ENCODE peak calls at places on chromosomes 16 and 17, in nine cellular contexts. H is CD8-positive, alpha-beta T cell; M is prostate gland; S is psoas muscle; P is uterus; R is SJSA1; J is body of pancreas; F is adrenal gland; I is astrocyte. W is an unnamed sample.

GRCh38 chr16:51592013-51592501 is 441.0 kb upstream of the SALL1 start:
- DNase-seq in H (no peak), M (no peak), S (no peak), P (no peak), R (no peak), J (peak; percentile 9), F (no peak), I (no peak), W (no peak)

GRCh38 chr16:28478511-28479180 is 6.5 kb upstream of the NPIPB7 start:
- DNase-seq in H (no peak), M (no peak), S (no peak), P (no peak), R (no peak), J (no peak), F (no peak), I (no peak), W (no peak)

GRCh38 chr16:88533381-88533831 is 36.8 kb upstream of the ZC3H18 start:
- DNase-seq in H (no peak), M (no peak), S (peak; percentile 60), P (no peak), R (no peak), J (peak; percentile 9), F (no peak), I (peak; percentile 45), W (no peak)

GRCh38 chr17:17151541-17151940 is 54.6 kb downstream of the PLD6 start:
- DNase-seq in H (no peak), M (no peak), S (no peak), P (no peak), R (peak; percentile 73), J (no peak), F (no peak), I (peak; percentile 41), W (no peak)

GRCh38 chr16:71246309-71246708 is 15.8 kb upstream of the HYDIN start:
- DNase-seq in H (no peak), M (no peak), S (no peak), P (no peak), R (no peak), J (no peak), F (no peak), I (no peak), W (no peak)

GRCh38 chr16:21167360-21167759 is 8.9 kb downstream of the LDAF1 start:
- DNase-seq in H (no peak), M (no peak), S (no peak), P (no peak), R (peak; percentile 84), J (no peak), F (no peak), I (peak; percentile 97), W (no peak)

GRCh38 chr16:56108724-56109123 is 82.6 kb upstream of the GNAO1 start:
- DNase-seq in H (no peak), M (no peak), S (no peak), P (no peak), R (no peak), J (no peak), F (no peak), I (no peak), W (no peak)

GRCh38 chr17:57344261-57344660 is 87.9 kb downstream of the MSI2 start:
- DNase-seq in H (no peak), M (no peak), S (no peak), P (no peak), R (no peak), J (no peak), F (no peak), I (no peak), W (no peak)

GRCh38 chr17:73324711-73325526 is 13.1 kb upstream of the CDC42EP4 start:
- DNase-seq in H (no peak), M (no peak), S (no peak), P (no peak), R (no peak), J (no peak), F (no peak), I (no peak), W (no peak)

DNA sequence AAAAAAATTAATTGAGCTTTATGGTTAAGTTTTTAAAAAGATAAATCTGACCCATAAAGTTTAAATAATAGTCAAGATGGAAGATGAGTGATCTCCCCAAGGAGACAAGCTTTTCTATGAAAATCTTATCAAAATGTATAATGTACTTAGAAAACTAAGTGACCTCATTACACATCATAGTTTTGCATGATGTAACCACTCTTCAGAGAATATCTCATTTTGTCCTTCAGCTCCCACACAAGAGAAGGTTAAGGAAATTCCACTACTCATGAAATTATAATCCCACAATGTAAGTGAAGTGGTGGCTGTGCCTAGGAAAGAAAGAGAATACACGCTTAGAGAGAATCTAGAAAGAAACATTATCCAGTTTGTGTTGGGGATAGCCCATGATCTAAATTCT is 14.3 kb downstream of the STAT3 start:
- DNase-seq in H (no peak), M (no peak), S (no peak), P (no peak), R (no peak), J (no peak), F (no peak), I (no peak), W (no peak)
- H3K27ac ChIP-seq in H (no peak overlapping the region), M (no peak overlapping the region), S (no peak overlapping the region), P (no peak overlapping the region), R (no peak overlapping the region), J (peak overlapping the region; percentile 15), F (no peak overlapping the region), I (no peak overlapping the region), W (no peak overlapping the region)

GRCh38 chr16:10170016-10170415 is 12.2 kb downstream of the GRIN2A start:
- DNase-seq in H (no peak), M (no peak), S (no peak), P (no peak), R (no peak), J (no peak), F (no peak), I (peak; percentile 60), W (no peak)

GRCh38 chr16:10169031-10169430 is 13.2 kb downstream of the GRIN2A start:
- DNase-seq in H (no peak), M (no peak), S (no peak), P (no peak), R (no peak), J (no peak), F (no peak), I (no peak), W (no peak)

GRCh38 chr16:10172848-10173655 is 9.2 kb downstream of the GRIN2A start:
- DNase-seq in H (no peak), M (no peak), S (no peak), P (no peak), R (no peak), J (no peak), F (no peak), I (peak; percentile 98), W (no peak)

GRCh38 chr16:10168258-10168657 is 14.0 kb downstream of the GRIN2A start:
- DNase-seq in H (no peak), M (no peak), S (no peak), P (no peak), R (no peak), J (no peak), F (no peak), I (peak; percentile 91), W (no peak)

DNA sequence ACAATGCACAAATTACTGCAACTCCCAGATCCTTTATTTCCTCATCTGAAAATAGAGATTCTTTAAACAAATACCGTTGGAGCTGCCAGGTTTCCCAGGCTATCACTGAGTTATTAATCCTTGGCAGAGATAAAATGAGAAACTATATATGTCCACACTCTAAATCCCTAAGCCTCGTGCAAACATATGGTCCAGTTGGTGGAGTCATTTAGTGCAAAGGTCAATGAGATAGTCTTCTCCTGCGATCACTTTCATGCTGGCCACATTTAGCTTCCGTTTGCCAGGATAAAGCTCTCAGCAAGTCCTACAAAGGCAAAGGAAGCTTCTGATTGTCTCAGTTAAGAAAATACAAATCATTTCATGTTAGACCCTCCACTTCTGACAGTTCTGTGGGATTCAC is 11.0 kb downstream of the GRIN2A start:
- DNase-seq in H (no peak), M (no peak), S (no peak), P (no peak), R (no peak), J (no peak), F (no peak), I (no peak), W (no peak)
- H3K4me1 ChIP-seq in H (no peaks in the 10 kb centered on the region), M (no peaks in the 10 kb centered on the region), S (no peaks in the 10 kb centered on the region), P (no peaks in the 10 kb centered on the region), R (no peaks in the 10 kb centered on the region), J (no peaks in the 10 kb centered on the region), F (no peaks in the 10 kb centered on the region), I (peaks cover 12% of the 10 kb centered on the region), W (peaks cover 3% of the 10 kb centered on the region)

DNA sequence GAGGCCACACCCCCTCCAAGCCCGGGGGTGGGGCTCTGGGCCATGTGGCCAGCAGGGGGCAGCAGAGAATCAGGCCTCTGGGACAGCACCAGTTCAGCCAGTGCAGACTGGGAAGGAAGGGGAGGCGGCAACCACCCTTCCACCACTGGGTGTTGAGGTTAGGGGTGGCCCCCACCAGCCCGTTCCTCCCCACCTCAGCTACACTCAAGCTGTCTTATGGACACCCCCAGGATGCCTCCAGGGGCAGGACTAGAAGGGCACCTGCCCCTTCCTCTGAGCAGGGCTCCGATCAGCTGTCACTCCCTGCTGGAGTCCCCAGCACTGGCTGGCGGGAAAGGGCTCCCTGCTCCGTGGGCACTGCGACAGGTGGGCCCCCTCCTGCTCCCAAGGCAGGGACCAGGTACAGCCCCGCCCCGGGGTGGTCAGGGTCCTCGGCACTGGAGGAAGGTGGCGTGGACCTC is 21.8 kb downstream of the KATNB1 start:
- DNase-seq in H (peak; percentile 81), M (peak; percentile 82), S (peak; percentile 93), P (peak; percentile 90), R (peak; percentile 91), J (peak; percentile 90), F (peak; percentile 90), I (peak; percentile 25), W (peak; percentile 93)
- H3K36me3 ChIP-seq in H (no peaks in the 10 kb centered on the region), M (no peaks in the 10 kb centered on the region), S (peaks cover 25% of the 10 kb centered on the region), P (no peaks in the 10 kb centered on the region), R (peaks cover 81% of the 10 kb centered on the region), J (peaks cover 8% of the 10 kb centered on the region), F (no peaks in the 10 kb centered on the region), I (no peaks in the 10 kb centered on the region), W (peaks cover 45% of the 10 kb centered on the region)

GRCh38 chr17:6241381-6241780 is 171.2 kb downstream of the WSCD1 start:
- DNase-seq in H (no peak), M (no peak), S (no peak), P (no peak), R (no peak), J (no peak), F (no peak), I (no peak), W (no peak)

GRCh38 chr17:6240601-6241000 is 170.4 kb downstream of the WSCD1 start:
- DNase-seq in H (no peak), M (no peak), S (no peak), P (no peak), R (no peak), J (no peak), F (no peak), I (no peak), W (no peak)

GRCh38 chr17:6240001-6240400 is 169.8 kb downstream of the WSCD1 start:
- DNase-seq in H (no peak), M (no peak), S (no peak), P (no peak), R (no peak), J (no peak), F (no peak), I (no peak), W (no peak)

GRCh38 chr17:6241996-6242395 is 171.8 kb downstream of the WSCD1 start:
- DNase-seq in H (no peak), M (no peak), S (no peak), P (no peak), R (no peak), J (no peak), F (no peak), I (no peak), W (no peak)

GRCh38 chr17:6239237-6239798 is 169.1 kb downstream of the WSCD1 start:
- DNase-seq in H (no peak), M (no peak), S (no peak), P (no peak), R (no peak), J (no peak), F (no peak), I (no peak), W (no peak)
- H3K27ac ChIP-seq in H (no peak overlapping the region), M (no peak overlapping the region), S (no peak overlapping the region), P (no peak overlapping the region), R (no peak overlapping the region), J (no peak overlapping the region), F (no peak overlapping the region), I (no peak overlapping the region), W (no peak overlapping the region)